ENCODE peak calls at places on chromosome 11, in six cellular contexts. Z is lung, T is fibroblast of mammary gland, V is endothelial cell, U is cardiac fibroblast, F is brain microvascular endothelial cell. S is an unnamed sample.

GRCh38 chr11:115042002-115042401 is 363.7 kb downstream of the NXPE2 start:
- DNase-seq in F (no peak), Z (no peak), T (no peak), V (no peak), U (no peak), S (no peak)

GRCh38 chr11:66119348-66120133 is 49.5 kb downstream of the PACS1 start:
- DNase-seq in F (peak), Z (no peak), V (no peak), T (peak), U (peak), S (peak)

GRCh38 chr11:111797145-111797581 is 31.0 kb upstream of the PPP2R1B start:
- DNase-seq in V (no peak), T (peak), Z (no peak), U (peak), F (no peak), S (peak)

GRCh38 chr11:43947815-43948214 is 5.4 kb downstream of the C11orf96 start:
- DNase-seq in V (no peak), F (no peak), U (no peak), T (no peak), Z (no peak), S (no peak)

GRCh38 chr11:128737704-128738103 is 43.8 kb downstream of the FLI1 start:
- DNase-seq in U (no peak), T (no peak), Z (no peak), F (no peak), V (no peak), S (no peak)

GRCh38 chr11:106409201-106409600 is 331.7 kb downstream of the AASDHPPT start:
- DNase-seq in T (peak), F (no peak), Z (no peak), V (no peak), U (no peak), S (no peak)

GRCh38 chr11:65355776-65356393 is 1.3 kb downstream of the TIGD3 start:
- DNase-seq in F (peak), Z (no peak), U (peak), V (peak), T (peak), S (no peak)

GRCh38 chr11:113876798-113877672 is 1.7 kb upstream of the USP28 start:
- DNase-seq in F (no peak), U (no peak), V (no peak), Z (no peak), T (no peak), S (no peak)

GRCh38 chr11:134364261-134364660 is 32.5 kb downstream of the GLB1L2 start:
- DNase-seq in F (no peak), Z (no peak), U (no peak), T (no peak), V (no peak), S (no peak)

GRCh38 chr11:65503606-65503922 is 4.7 kb downstream of the MALAT1 start:
- DNase-seq in T (no peak), V (no peak), F (no peak), U (peak), Z (no peak), S (no peak)

GRCh38 chr11:123057604-123058305 is 4.2 kb downstream of the HSPA8 start:
- DNase-seq in T (no peak), U (no peak), F (no peak), Z (no peak), V (no peak), S (no peak)
- TF ChIP-seq CTCF in T (no peak), U (peak), F (peak), Z (no peak), V (no peak), S (no peak)

GRCh38 chr11:82906236-82906635 is 4.7 kb downstream of the DDIAS start:
- DNase-seq in U (peak), T (peak), Z (no peak), V (no peak), F (no peak), S (no peak)
- TF ChIP-seq CTCF in U (peak), T (peak), Z (peak), V (peak), F (peak), S (peak)

GRCh38 chr11:33682446-33682845 is 18.2 kb downstream of the C11orf91 start:
- DNase-seq in U (no peak), V (no peak), T (no peak), Z (no peak), F (no peak), S (no peak)
- TF ChIP-seq CTCF in U (no peak), V (no peak), T (no peak), Z (no peak), F (peak), S (no peak)

GRCh38 chr11:73661035-73661628 is 14.8 kb downstream of the PLEKHB1 start:
- DNase-seq in U (peak), T (peak), F (peak), Z (peak), V (peak), S (peak)
- TF ChIP-seq CTCF in U (peak), T (peak), F (peak), Z (peak), V (peak), S (peak)

GRCh38 chr11:75351541-75352416 is at the start of gene ARRB1:
- DNase-seq in Z (no peak), V (peak), F (peak), T (no peak), U (peak), S (peak)
- TF ChIP-seq CTCF in Z (no peak), V (no peak), F (peak), T (no peak), U (peak), S (no peak)

DNA sequence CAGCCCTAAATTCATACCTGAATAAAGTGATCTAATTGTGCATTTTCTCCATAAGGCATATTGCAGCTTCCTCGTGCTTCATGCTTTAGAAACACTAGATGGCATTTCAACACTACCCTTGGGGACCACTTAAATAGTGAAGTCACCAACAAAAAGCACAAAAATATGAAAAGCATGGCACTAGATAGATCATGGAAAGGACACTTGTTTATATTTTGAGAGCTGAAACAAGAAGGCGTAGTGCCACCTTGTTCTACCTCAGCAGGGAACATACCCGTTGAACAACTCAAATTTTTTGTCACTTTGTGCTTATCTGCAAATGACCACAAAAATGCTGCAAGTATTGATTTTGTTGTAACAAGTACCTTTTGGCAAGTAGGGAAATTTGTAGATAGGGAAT is 8.6 kb downstream of the TBCEL start:
- DNase-seq in Z (peak), T (no peak), V (no peak), F (no peak), U (no peak), S (no peak)
- TF ChIP-seq CTCF in Z (no peak), T (no peak), V (no peak), F (no peak), U (no peak), S (no peak)

GRCh38 chr11:61671527-61671926 is 8.7 kb upstream of the DAGLA start:
- DNase-seq in F (no peak), T (no peak), Z (no peak), V (peak), U (no peak), S (no peak)
- TF ChIP-seq CTCF in F (peak), T (peak), Z (peak), V (peak), U (peak), S (peak)

GRCh38 chr11:21323617-21324016 is 654.2 kb downstream of the NELL1 start:
- DNase-seq in F (no peak), T (no peak), U (no peak), V (no peak), Z (no peak), S (no peak)
- TF ChIP-seq CTCF in F (no peak), T (no peak), U (no peak), V (no peak), Z (no peak), S (no peak)